ENCODE peak calls at places on chromosomes 6 and 20, in seven cellular contexts. One of them, this sample, is unnamed.

GRCh38 chr6:90216081-90216977 is 80.3 kb downstream of the BACH2 start:
- DNase-seq in transverse colon: peak; percentile 20
- DNase-seq in tibial artery: peak; percentile 65
- DNase-seq in tibial nerve: no peak
- DNase-seq in HepG2: peak; percentile 33
- DNase-seq in PC-3: no peak
- DNase-seq in fibroblast of lung: peak; percentile 86
- DNase-seq in this sample: no peak

GRCh38 chr6:13331516-13332348 is 3.4 kb upstream of the TBC1D7 start:
- DNase-seq in fibroblast of lung: peak; percentile 20
- DNase-seq in PC-3: peak; percentile 73
- DNase-seq in transverse colon: no peak
- DNase-seq in HepG2: peak; percentile 40
- DNase-seq in tibial artery: no peak
- DNase-seq in tibial nerve: no peak
- DNase-seq in this sample: peak; percentile 44

GRCh38 chr6:1641391-1641790 is 31.7 kb downstream of the FOXC1 start:
- DNase-seq in PC-3: peak; percentile 91
- DNase-seq in HepG2: no peak
- DNase-seq in fibroblast of lung: peak; percentile 8
- DNase-seq in tibial nerve: no peak
- DNase-seq in tibial artery: peak; percentile 56
- DNase-seq in transverse colon: no peak
- DNase-seq in this sample: no peak

GRCh38 chr6:5950448-5950847 is 56.3 kb downstream of the NRN1 start:
- DNase-seq in PC-3: peak; percentile 33
- DNase-seq in tibial nerve: no peak
- DNase-seq in fibroblast of lung: peak; percentile 52
- DNase-seq in tibial artery: no peak
- DNase-seq in HepG2: no peak
- DNase-seq in transverse colon: no peak
- DNase-seq in this sample: peak; percentile 41

GRCh38 chr20:59485576-59486250 is 118.6 kb upstream of the PHACTR3 start:
- DNase-seq in transverse colon: no peak
- DNase-seq in HepG2: no peak
- DNase-seq in tibial nerve: no peak
- DNase-seq in tibial artery: no peak
- DNase-seq in PC-3: no peak
- DNase-seq in fibroblast of lung: no peak
- DNase-seq in this sample: no peak

GRCh38 chr20:49186535-49187329 is 1.4 kb downstream of the STAU1 start:
- DNase-seq in HepG2: peak; percentile 62
- DNase-seq in fibroblast of lung: peak; percentile 58
- DNase-seq in transverse colon: peak; percentile 77
- DNase-seq in tibial artery: peak; percentile 72
- DNase-seq in PC-3: peak; percentile 76
- DNase-seq in tibial nerve: no peak
- DNase-seq in this sample: peak; percentile 62

GRCh38 chr6:474454-475185 is 83.1 kb downstream of the IRF4 start:
- DNase-seq in tibial artery: no peak
- DNase-seq in HepG2: no peak
- DNase-seq in PC-3: peak; percentile 20
- DNase-seq in tibial nerve: no peak
- DNase-seq in transverse colon: peak; percentile 62
- DNase-seq in fibroblast of lung: no peak
- DNase-seq in this sample: no peak

GRCh38 chr6:53647437-53648094 is 18.0 kb downstream of the KLHL31 start:
- DNase-seq in fibroblast of lung: peak; percentile 27
- DNase-seq in tibial artery: no peak
- DNase-seq in tibial nerve: no peak
- DNase-seq in transverse colon: peak; percentile 33
- DNase-seq in PC-3: peak; percentile 44
- DNase-seq in HepG2: no peak
- DNase-seq in this sample: no peak

GRCh38 chr6:39441986-39442385 is 119.5 kb upstream of the KCNK16 start:
- DNase-seq in HepG2: no peak
- DNase-seq in tibial nerve: no peak
- DNase-seq in tibial artery: no peak
- DNase-seq in fibroblast of lung: no peak
- DNase-seq in transverse colon: no peak
- DNase-seq in PC-3: no peak
- DNase-seq in this sample: no peak

GRCh38 chr6:76774750-76775396 is 688.4 kb downstream of the HTR1B start:
- DNase-seq in fibroblast of lung: peak; percentile 0
- DNase-seq in tibial artery: no peak
- DNase-seq in transverse colon: no peak
- DNase-seq in HepG2: no peak
- DNase-seq in tibial nerve: no peak
- DNase-seq in PC-3: no peak
- DNase-seq in this sample: no peak

GRCh38 chr20:63738687-63739128 is 868 bp upstream of the SLC2A4RG start:
- DNase-seq in HepG2: peak; percentile 71
- DNase-seq in PC-3: no peak
- DNase-seq in tibial artery: peak; percentile 88
- DNase-seq in tibial nerve: peak; percentile 49
- DNase-seq in fibroblast of lung: peak; percentile 16
- DNase-seq in transverse colon: peak; percentile 80
- DNase-seq in this sample: no peak

GRCh38 chr20:41074441-41074840 is 45.8 kb downstream of the TOP1 start:
- DNase-seq in fibroblast of lung: no peak
- DNase-seq in HepG2: no peak
- DNase-seq in tibial artery: no peak
- DNase-seq in PC-3: no peak
- DNase-seq in tibial nerve: no peak
- DNase-seq in transverse colon: no peak
- DNase-seq in this sample: no peak

GRCh38 chr6:157825243-157825904 is 2.3 kb downstream of the SNX9 start:
- DNase-seq in fibroblast of lung: peak; percentile 74
- DNase-seq in transverse colon: no peak
- DNase-seq in PC-3: peak; percentile 58
- DNase-seq in tibial artery: no peak
- DNase-seq in HepG2: peak; percentile 28
- DNase-seq in tibial nerve: no peak
- DNase-seq in this sample: no peak

GRCh38 chr6:119575721-119576120 is 226.2 kb upstream of the MAN1A1 start:
- DNase-seq in tibial nerve: no peak
- DNase-seq in transverse colon: no peak
- DNase-seq in PC-3: peak; percentile 19
- DNase-seq in HepG2: no peak
- DNase-seq in fibroblast of lung: peak; percentile 82
- DNase-seq in tibial artery: no peak
- DNase-seq in this sample: no peak

GRCh38 chr20:13021205-13021970 is 12.6 kb downstream of the SPTLC3 start:
- DNase-seq in HepG2: peak; percentile 82
- DNase-seq in PC-3: no peak
- DNase-seq in tibial nerve: no peak
- DNase-seq in transverse colon: no peak
- DNase-seq in fibroblast of lung: no peak
- DNase-seq in tibial artery: no peak
- DNase-seq in this sample: no peak

GRCh38 chr6:25880601-25881000 is 6.6 kb upstream of the SLC17A3 start:
- DNase-seq in PC-3: no peak
- DNase-seq in tibial nerve: no peak
- DNase-seq in HepG2: no peak
- DNase-seq in fibroblast of lung: no peak
- DNase-seq in transverse colon: no peak
- DNase-seq in tibial artery: no peak
- DNase-seq in this sample: no peak

GRCh38 chr20:19970256-19970765 is 46.9 kb upstream of the NAA20 start:
- DNase-seq in tibial artery: no peak
- DNase-seq in tibial nerve: no peak
- DNase-seq in fibroblast of lung: no peak
- DNase-seq in PC-3: no peak
- DNase-seq in HepG2: no peak
- DNase-seq in transverse colon: no peak
- DNase-seq in this sample: no peak

GRCh38 chr6:145699462-145699861 is 35.9 kb downstream of the EPM2A start:
- DNase-seq in fibroblast of lung: peak; percentile 82
- DNase-seq in transverse colon: no peak
- DNase-seq in tibial artery: no peak
- DNase-seq in tibial nerve: no peak
- DNase-seq in PC-3: peak; percentile 65
- DNase-seq in HepG2: no peak
- DNase-seq in this sample: no peak

GRCh38 chr6:33936911-33937310 is 133.1 kb upstream of the MLN start:
- DNase-seq in HepG2: no peak
- DNase-seq in tibial artery: no peak
- DNase-seq in transverse colon: no peak
- DNase-seq in tibial nerve: no peak
- DNase-seq in fibroblast of lung: no peak
- DNase-seq in PC-3: no peak
- DNase-seq in this sample: peak; percentile 90

GRCh38 chr6:170113141-170113540 is 177.7 kb downstream of the DLL1 start:
- DNase-seq in fibroblast of lung: no peak
- DNase-seq in transverse colon: no peak
- DNase-seq in tibial nerve: no peak
- DNase-seq in tibial artery: peak; percentile 11
- DNase-seq in HepG2: no peak
- DNase-seq in PC-3: no peak
- DNase-seq in this sample: no peak

GRCh38 chr6:138004423-138005287 is 102.6 kb downstream of the PERP start:
- DNase-seq in fibroblast of lung: peak; percentile 16
- DNase-seq in HepG2: peak; percentile 35
- DNase-seq in transverse colon: no peak
- DNase-seq in PC-3: peak; percentile 64
- DNase-seq in tibial artery: no peak
- DNase-seq in tibial nerve: no peak
- DNase-seq in this sample: peak; percentile 53

GRCh38 chr20:61436674-61437279 is 184.7 kb downstream of the CDH4 start:
- DNase-seq in HepG2: no peak
- DNase-seq in tibial artery: peak; percentile 49
- DNase-seq in transverse colon: no peak
- DNase-seq in fibroblast of lung: peak; percentile 98
- DNase-seq in PC-3: no peak
- DNase-seq in tibial nerve: no peak
- DNase-seq in this sample: peak; percentile 99

GRCh38 chr6:16670183-16670582 is 91.1 kb downstream of the ATXN1 start:
- DNase-seq in fibroblast of lung: no peak
- DNase-seq in transverse colon: peak; percentile 20
- DNase-seq in PC-3: peak; percentile 19
- DNase-seq in HepG2: no peak
- DNase-seq in tibial nerve: no peak
- DNase-seq in tibial artery: no peak
- DNase-seq in this sample: no peak

GRCh38 chr20:18971121-18971520 is 157.5 kb downstream of the SCP2D1 start:
- DNase-seq in tibial artery: no peak
- DNase-seq in PC-3: peak; percentile 65
- DNase-seq in fibroblast of lung: no peak
- DNase-seq in tibial nerve: no peak
- DNase-seq in transverse colon: no peak
- DNase-seq in HepG2: no peak
- DNase-seq in this sample: no peak

GRCh38 chr6:75155586-75155985 is 50.3 kb downstream of the COL12A1 start:
- DNase-seq in PC-3: no peak
- DNase-seq in transverse colon: no peak
- DNase-seq in tibial nerve: no peak
- DNase-seq in HepG2: no peak
- DNase-seq in fibroblast of lung: no peak
- DNase-seq in tibial artery: no peak
- DNase-seq in this sample: no peak

GRCh38 chr6:31702819-31703716 is at the start of gene ABHD16A:
- DNase-seq in PC-3: peak; percentile 98
- DNase-seq in tibial artery: peak; percentile 99
- DNase-seq in transverse colon: peak; percentile 99
- DNase-seq in fibroblast of lung: peak; percentile 98
- DNase-seq in tibial nerve: peak; percentile 99
- DNase-seq in HepG2: peak; percentile 98
- DNase-seq in this sample: peak; percentile 100
- TF ChIP-seq CTCF in PC-3: no peak
- TF ChIP-seq CTCF in tibial artery: peak; percentile 15
- TF ChIP-seq CTCF in transverse colon: peak; percentile 41
- TF ChIP-seq CTCF in fibroblast of lung: no peak
- TF ChIP-seq CTCF in tibial nerve: no peak
- TF ChIP-seq CTCF in HepG2: peak; percentile 33
- TF ChIP-seq CTCF in this sample: no peak

DNA sequence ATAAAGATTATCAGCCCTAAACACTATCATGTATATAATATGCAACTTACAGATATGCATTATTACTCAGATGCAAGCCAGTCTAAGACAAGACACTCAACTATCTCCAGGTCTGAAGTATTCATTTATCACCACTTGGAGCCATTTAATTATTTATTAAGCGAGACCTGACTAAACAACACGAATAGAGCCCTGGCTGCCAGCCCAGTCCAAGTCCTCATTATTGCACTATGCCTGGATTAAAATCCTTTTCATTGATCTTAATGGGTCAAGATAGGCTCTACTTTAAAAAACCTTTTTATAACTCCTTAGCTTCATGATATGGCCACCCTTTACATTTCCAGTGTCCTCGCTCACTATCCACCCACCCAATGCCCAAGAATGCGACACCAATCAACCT is 183.1 kb upstream of the MARCKS start:
- DNase-seq in transverse colon: no peak
- DNase-seq in HepG2: no peak
- DNase-seq in fibroblast of lung: no peak
- DNase-seq in tibial nerve: no peak
- DNase-seq in PC-3: no peak
- DNase-seq in tibial artery: no peak
- DNase-seq in this sample: no peak
- H3K4me1 ChIP-seq in transverse colon: peaks cover 5% of the 10 kb centered on the region
- H3K4me1 ChIP-seq in HepG2: peaks cover 58% of the 10 kb centered on the region
- H3K4me1 ChIP-seq in fibroblast of lung: peaks cover 10% of the 10 kb centered on the region
- H3K4me1 ChIP-seq in tibial nerve: peaks cover 46% of the 10 kb centered on the region
- H3K4me1 ChIP-seq in PC-3: peaks cover 6% of the 10 kb centered on the region
- H3K4me1 ChIP-seq in tibial artery: peaks cover 14% of the 10 kb centered on the region
- H3K4me1 ChIP-seq in this sample: no peaks in the 10 kb centered on the region

GRCh38 chr6:10414766-10415592 is at the start of gene TFAP2A:
- DNase-seq in tibial nerve: no peak
- DNase-seq in transverse colon: no peak
- DNase-seq in HepG2: no peak
- DNase-seq in tibial artery: no peak
- DNase-seq in fibroblast of lung: peak; percentile 29
- DNase-seq in PC-3: peak; percentile 91
- DNase-seq in this sample: peak; percentile 86

GRCh38 chr6:10415593-10416480 is 963 bp upstream of the TFAP2A start:
- DNase-seq in transverse colon: no peak
- DNase-seq in tibial nerve: no peak
- DNase-seq in tibial artery: no peak
- DNase-seq in fibroblast of lung: no peak
- DNase-seq in HepG2: no peak
- DNase-seq in PC-3: peak; percentile 26
- DNase-seq in this sample: no peak

GRCh38 chr6:10412165-10412947 is 2.5 kb downstream of the TFAP2A start:
- DNase-seq in PC-3: peak; percentile 84
- DNase-seq in tibial artery: peak; percentile 81
- DNase-seq in transverse colon: no peak
- DNase-seq in tibial nerve: no peak
- DNase-seq in HepG2: no peak
- DNase-seq in fibroblast of lung: peak; percentile 27
- DNase-seq in this sample: peak; percentile 95

GRCh38 chr6:10412948-10413849 is 1.7 kb downstream of the TFAP2A start:
- DNase-seq in PC-3: peak; percentile 88
- DNase-seq in tibial nerve: no peak
- DNase-seq in HepG2: no peak
- DNase-seq in tibial artery: no peak
- DNase-seq in fibroblast of lung: no peak
- DNase-seq in transverse colon: peak; percentile 36
- DNase-seq in this sample: peak; percentile 55

GRCh38 chr6:10413850-10414765 is 766 bp downstream of the TFAP2A start:
- DNase-seq in transverse colon: no peak
- DNase-seq in fibroblast of lung: no peak
- DNase-seq in tibial nerve: no peak
- DNase-seq in HepG2: no peak
- DNase-seq in tibial artery: no peak
- DNase-seq in PC-3: peak; percentile 69
- DNase-seq in this sample: peak; percentile 76
- TF ChIP-seq CTCF in transverse colon: no peak
- TF ChIP-seq CTCF in fibroblast of lung: no peak
- TF ChIP-seq CTCF in tibial nerve: no peak
- TF ChIP-seq CTCF in HepG2: no peak
- TF ChIP-seq CTCF in tibial artery: no peak
- TF ChIP-seq CTCF in PC-3: peak; percentile 54
- TF ChIP-seq CTCF in this sample: peak; percentile 43

GRCh38 chr20:3805594-3806264 is 9.6 kb downstream of the CDC25B start:
- DNase-seq in fibroblast of lung: peak; percentile 68
- DNase-seq in tibial artery: no peak
- DNase-seq in tibial nerve: no peak
- DNase-seq in transverse colon: no peak
- DNase-seq in HepG2: no peak
- DNase-seq in PC-3: peak; percentile 57
- DNase-seq in this sample: no peak
- H3K4me1 ChIP-seq in fibroblast of lung: peaks cover 43% of the 10 kb centered on the region
- H3K4me1 ChIP-seq in tibial artery: peaks cover 49% of the 10 kb centered on the region
- H3K4me1 ChIP-seq in tibial nerve: peaks cover 62% of the 10 kb centered on the region
- H3K4me1 ChIP-seq in transverse colon: peaks cover 47% of the 10 kb centered on the region
- H3K4me1 ChIP-seq in HepG2: peaks cover 39% of the 10 kb centered on the region
- H3K4me1 ChIP-seq in PC-3: peaks cover 51% of the 10 kb centered on the region
- H3K4me1 ChIP-seq in this sample: peaks cover 20% of the 10 kb centered on the region